ENCODE peak calls at places on chromosomes 5 and 9, in seven cellular contexts. One of them, this sample, is unnamed.

GRCh38 chr9:133638711-133639110 is 2.5 kb downstream of the DBH start:
- DNase-seq in HS-5: no peak
- DNase-seq in left lobe of liver: no peak
- DNase-seq in PC-3: no peak
- DNase-seq in GDM1: no peak
- DNase-seq in breast epithelium: no peak
- DNase-seq in hepatic stellate cell: no peak
- DNase-seq in this sample: no peak

GRCh38 chr5:44909009-44909408 is 100.3 kb downstream of the MRPS30 start:
- DNase-seq in PC-3: no peak
- DNase-seq in HS-5: no peak
- DNase-seq in breast epithelium: no peak
- DNase-seq in left lobe of liver: no peak
- DNase-seq in GDM1: no peak
- DNase-seq in hepatic stellate cell: no peak
- DNase-seq in this sample: no peak

GRCh38 chr5:170628691-170629565 is 125.1 kb downstream of the KCNIP1 start:
- DNase-seq in PC-3: no peak
- DNase-seq in breast epithelium: no peak
- DNase-seq in hepatic stellate cell: no peak
- DNase-seq in HS-5: no peak
- DNase-seq in left lobe of liver: no peak
- DNase-seq in GDM1: no peak
- DNase-seq in this sample: no peak

GRCh38 chr5:53418844-53419243 is 61.6 kb upstream of the FST start:
- DNase-seq in hepatic stellate cell: peak
- DNase-seq in PC-3: peak
- DNase-seq in breast epithelium: no peak
- DNase-seq in GDM1: no peak
- DNase-seq in HS-5: peak
- DNase-seq in left lobe of liver: no peak
- DNase-seq in this sample: peak

GRCh38 chr9:26169684-26170083 is 491.4 kb upstream of the TUSC1 start:
- DNase-seq in HS-5: no peak
- DNase-seq in hepatic stellate cell: no peak
- DNase-seq in PC-3: peak
- DNase-seq in GDM1: no peak
- DNase-seq in left lobe of liver: no peak
- DNase-seq in breast epithelium: no peak
- DNase-seq in this sample: peak

GRCh38 chr9:110922145-110922544 is 116.1 kb downstream of the LPAR1 start:
- DNase-seq in left lobe of liver: no peak
- DNase-seq in PC-3: peak
- DNase-seq in breast epithelium: no peak
- DNase-seq in GDM1: no peak
- DNase-seq in hepatic stellate cell: no peak
- DNase-seq in HS-5: no peak
- DNase-seq in this sample: no peak

GRCh38 chr5:135426102-135427082 is 20.8 kb downstream of the DCANP1 start:
- DNase-seq in GDM1: peak
- DNase-seq in hepatic stellate cell: peak
- DNase-seq in breast epithelium: no peak
- DNase-seq in HS-5: no peak
- DNase-seq in PC-3: peak
- DNase-seq in left lobe of liver: no peak
- DNase-seq in this sample: peak

GRCh38 chr5:17096975-17097695 is 120.3 kb upstream of the BASP1 start:
- DNase-seq in hepatic stellate cell: no peak
- DNase-seq in left lobe of liver: no peak
- DNase-seq in breast epithelium: no peak
- DNase-seq in GDM1: no peak
- DNase-seq in HS-5: no peak
- DNase-seq in PC-3: no peak
- DNase-seq in this sample: peak

GRCh38 chr5:81164936-81165335 is 68.2 kb upstream of the CKMT2 start:
- DNase-seq in PC-3: no peak
- DNase-seq in HS-5: no peak
- DNase-seq in GDM1: no peak
- DNase-seq in breast epithelium: no peak
- DNase-seq in hepatic stellate cell: no peak
- DNase-seq in left lobe of liver: no peak
- DNase-seq in this sample: no peak

GRCh38 chr5:144125163-144125726 is 45.2 kb downstream of the YIPF5 start:
- DNase-seq in GDM1: no peak
- DNase-seq in HS-5: no peak
- DNase-seq in left lobe of liver: no peak
- DNase-seq in hepatic stellate cell: no peak
- DNase-seq in PC-3: no peak
- DNase-seq in breast epithelium: no peak
- DNase-seq in this sample: peak

GRCh38 chr5:96893342-96893741 is 17.0 kb downstream of the ERAP2 start:
- DNase-seq in hepatic stellate cell: no peak
- DNase-seq in HS-5: peak
- DNase-seq in PC-3: peak
- DNase-seq in GDM1: no peak
- DNase-seq in left lobe of liver: no peak
- DNase-seq in breast epithelium: no peak
- DNase-seq in this sample: peak

GRCh38 chr9:14880951-14881465 is 29.2 kb downstream of the FREM1 start:
- DNase-seq in HS-5: no peak
- DNase-seq in PC-3: no peak
- DNase-seq in left lobe of liver: no peak
- DNase-seq in GDM1: no peak
- DNase-seq in breast epithelium: no peak
- DNase-seq in hepatic stellate cell: no peak
- DNase-seq in this sample: no peak

GRCh38 chr9:93086445-93087224 is 9.4 kb upstream of the CARD19 start:
- DNase-seq in breast epithelium: no peak
- DNase-seq in GDM1: no peak
- DNase-seq in hepatic stellate cell: no peak
- DNase-seq in PC-3: no peak
- DNase-seq in left lobe of liver: peak
- DNase-seq in HS-5: no peak
- DNase-seq in this sample: no peak

GRCh38 chr5:61055434-61056006 is 106.7 kb downstream of the SMIM15 start:
- DNase-seq in GDM1: peak
- DNase-seq in HS-5: no peak
- DNase-seq in left lobe of liver: no peak
- DNase-seq in hepatic stellate cell: peak
- DNase-seq in breast epithelium: no peak
- DNase-seq in PC-3: peak
- DNase-seq in this sample: peak

GRCh38 chr5:14039576-14039975 is 95.1 kb upstream of the DNAH5 start:
- DNase-seq in breast epithelium: no peak
- DNase-seq in left lobe of liver: no peak
- DNase-seq in GDM1: no peak
- DNase-seq in hepatic stellate cell: no peak
- DNase-seq in HS-5: peak
- DNase-seq in PC-3: peak
- DNase-seq in this sample: peak

GRCh38 chr9:129392093-129392541 is 214.1 kb upstream of the IER5L start:
- DNase-seq in left lobe of liver: no peak
- DNase-seq in GDM1: no peak
- DNase-seq in HS-5: no peak
- DNase-seq in PC-3: no peak
- DNase-seq in breast epithelium: no peak
- DNase-seq in hepatic stellate cell: no peak
- DNase-seq in this sample: no peak

GRCh38 chr9:124505006-124505900 is 1.9 kb downstream of the NR5A1 start:
- DNase-seq in HS-5: no peak
- DNase-seq in GDM1: no peak
- DNase-seq in left lobe of liver: no peak
- DNase-seq in hepatic stellate cell: no peak
- DNase-seq in PC-3: no peak
- DNase-seq in breast epithelium: no peak
- DNase-seq in this sample: no peak

GRCh38 chr5:52811067-52811749 is 23.5 kb downstream of the ITGA1 start:
- DNase-seq in breast epithelium: no peak
- DNase-seq in HS-5: peak
- DNase-seq in hepatic stellate cell: no peak
- DNase-seq in PC-3: peak
- DNase-seq in GDM1: no peak
- DNase-seq in left lobe of liver: no peak
- DNase-seq in this sample: no peak

GRCh38 chr5:123512631-123513461 is 869 bp downstream of the CSNK1G3 start:
- DNase-seq in PC-3: peak
- DNase-seq in HS-5: no peak
- DNase-seq in hepatic stellate cell: peak
- DNase-seq in breast epithelium: no peak
- DNase-seq in GDM1: no peak
- DNase-seq in left lobe of liver: peak
- DNase-seq in this sample: peak

GRCh38 chr9:21135736-21136135 is 5.9 kb downstream of the IFNW1 start:
- DNase-seq in breast epithelium: no peak
- DNase-seq in PC-3: no peak
- DNase-seq in left lobe of liver: no peak
- DNase-seq in hepatic stellate cell: no peak
- DNase-seq in HS-5: no peak
- DNase-seq in GDM1: no peak
- DNase-seq in this sample: no peak

GRCh38 chr5:14600846-14601245 is 19.3 kb downstream of the OTULINL start:
- DNase-seq in PC-3: no peak
- DNase-seq in HS-5: no peak
- DNase-seq in breast epithelium: no peak
- DNase-seq in GDM1: no peak
- DNase-seq in left lobe of liver: no peak
- DNase-seq in hepatic stellate cell: no peak
- DNase-seq in this sample: no peak

GRCh38 chr5:141816598-141817399 is 61.4 kb downstream of the PCDH1 start:
- DNase-seq in hepatic stellate cell: no peak
- DNase-seq in PC-3: no peak
- DNase-seq in HS-5: no peak
- DNase-seq in breast epithelium: no peak
- DNase-seq in GDM1: no peak
- DNase-seq in left lobe of liver: no peak
- DNase-seq in this sample: no peak

GRCh38 chr5:139014726-139015125 is 139.6 kb upstream of the LRRTM2 start:
- DNase-seq in hepatic stellate cell: peak
- DNase-seq in PC-3: peak
- DNase-seq in GDM1: no peak
- DNase-seq in HS-5: peak
- DNase-seq in breast epithelium: no peak
- DNase-seq in left lobe of liver: no peak
- DNase-seq in this sample: peak

GRCh38 chr5:6843821-6844220 is 130.6 kb downstream of the TENT4A start:
- DNase-seq in GDM1: no peak
- DNase-seq in HS-5: no peak
- DNase-seq in breast epithelium: no peak
- DNase-seq in PC-3: no peak
- DNase-seq in hepatic stellate cell: no peak
- DNase-seq in left lobe of liver: no peak
- DNase-seq in this sample: no peak

GRCh38 chr9:36282275-36282674 is 24.0 kb upstream of the GNE start:
- DNase-seq in left lobe of liver: no peak
- DNase-seq in GDM1: no peak
- DNase-seq in breast epithelium: no peak
- DNase-seq in HS-5: no peak
- DNase-seq in PC-3: no peak
- DNase-seq in hepatic stellate cell: no peak
- DNase-seq in this sample: no peak

GRCh38 chr9:98104445-98104881 is 14.6 kb downstream of the TRIM14 start:
- DNase-seq in hepatic stellate cell: no peak
- DNase-seq in PC-3: no peak
- DNase-seq in HS-5: no peak
- DNase-seq in breast epithelium: no peak
- DNase-seq in GDM1: no peak
- DNase-seq in left lobe of liver: no peak
- DNase-seq in this sample: no peak

GRCh38 chr5:174412374-174412773 is 312.0 kb upstream of the MSX2 start:
- DNase-seq in PC-3: no peak
- DNase-seq in breast epithelium: no peak
- DNase-seq in GDM1: no peak
- DNase-seq in hepatic stellate cell: no peak
- DNase-seq in HS-5: no peak
- DNase-seq in left lobe of liver: no peak
- DNase-seq in this sample: no peak

GRCh38 chr5:39176740-39177628 is 42.4 kb downstream of the FYB1 start:
- DNase-seq in PC-3: no peak
- DNase-seq in GDM1: peak
- DNase-seq in left lobe of liver: no peak
- DNase-seq in breast epithelium: no peak
- DNase-seq in hepatic stellate cell: no peak
- DNase-seq in HS-5: no peak
- DNase-seq in this sample: no peak

GRCh38 chr5:77397686-77398300 is 94.3 kb downstream of the WDR41 start:
- DNase-seq in PC-3: no peak
- DNase-seq in left lobe of liver: no peak
- DNase-seq in GDM1: no peak
- DNase-seq in breast epithelium: no peak
- DNase-seq in HS-5: no peak
- DNase-seq in hepatic stellate cell: no peak
- DNase-seq in this sample: no peak

This sample was measured in foreskin keratinocyte.